ENCODE peak calls at places on chromosomes 6 and 20, in eight cellular contexts. H is activated T-cell treated with anti-CD3 and anti-CD28 coated beads, Interleukin-2, amount 50 U/mL, for 72 hours; F is NCI-H2081; J is HT1080; C is ELF-1; G is NCI-H2029 treated with DMSO at 0.1 percent for 48 hours; U is brain microvascular endothelial cell; X is stimulated activated CD4-positive, alpha-beta T cell treated with anti-CD3 and anti-CD28 coated beads, Interleukin-15, amount 100 ng/mL, for 1 hour. M is an unnamed sample.

GRCh38 chr6:47484616-47485015 is 7.0 kb downstream of the CD2AP start:
- DNase-seq in G (no peak), X (no peak), U (peak; percentile 60), C (no peak), J (peak; percentile 83), F (no peak), H (no peak), M (peak; percentile 87)

GRCh38 chr20:48741669-48742068 is 86.1 kb downstream of the PREX1 start:
- DNase-seq in J (no peak), X (no peak), F (no peak), C (no peak), U (no peak), H (no peak), G (no peak), M (no peak)

GRCh38 chr20:19770375-19770774 is 12.3 kb downstream of the RIN2 start:
- DNase-seq in X (no peak), F (no peak), C (no peak), G (no peak), U (no peak), J (no peak), H (no peak), M (no peak)

GRCh38 chr6:152983637-152984386 is 971 bp upstream of the FBXO5 start:
- DNase-seq in G (no peak), J (peak; percentile 94), U (peak; percentile 87), F (peak; percentile 51), C (peak; percentile 98), X (peak; percentile 85), H (peak; percentile 77), M (peak; percentile 82)

GRCh38 chr6:80638222-80639055 is 532.0 kb downstream of the BCKDHB start:
- DNase-seq in G (peak; percentile 99), F (peak; percentile 87), H (no peak), X (no peak), J (peak; percentile 91), U (peak; percentile 98), C (peak; percentile 14), M (peak; percentile 74)

GRCh38 chr6:35181313-35181932 is 32.3 kb upstream of the SCUBE3 start:
- DNase-seq in F (no peak), C (no peak), U (no peak), G (no peak), X (no peak), J (peak; percentile 58), H (no peak), M (no peak)

GRCh38 chr6:88165877-88166492 is at the start of gene CNR1:
- DNase-seq in U (peak; percentile 15), J (no peak), C (peak; percentile 76), H (peak; percentile 18), X (no peak), F (peak; percentile 62), G (peak; percentile 12), M (peak; percentile 10)

GRCh38 chr20:60986757-60987156 is 265.3 kb upstream of the CDH4 start:
- DNase-seq in U (no peak), F (no peak), H (no peak), J (no peak), G (no peak), C (no peak), X (no peak), M (no peak)

GRCh38 chr6:161138545-161139303 is 135.1 kb downstream of the AGPAT4 start:
- DNase-seq in U (no peak), X (no peak), J (no peak), C (no peak), H (no peak), G (no peak), F (no peak), M (no peak)

M was measured in mammary epithelial cell.